ENCODE peak calls at places on chromosomes 16 and 17, in five cellular contexts. One of them, this sample, is unnamed.
A peak's percentile ranks its signal among the peaks of the same experiment; 100 is the strongest.

GRCh38 chr17:48612456-48612853 is 1.6 kb upstream of the HOXB7 start:
- DNase-seq in H1: no peak
- DNase-seq in HCT116: no peak
- DNase-seq in K562: no peak
- DNase-seq in HepG2: no peak
- DNase-seq in this sample: no peak

GRCh38 chr17:68624381-68624780 is 23.2 kb upstream of the FAM20A start:
- DNase-seq in H1: no peak
- DNase-seq in HCT116: no peak
- DNase-seq in K562: no peak
- DNase-seq in HepG2: no peak
- DNase-seq in this sample: no peak

GRCh38 chr16:1734816-1735215 is 28.8 kb downstream of the MAPK8IP3 start:
- DNase-seq in H1: no peak
- DNase-seq in HCT116: no peak
- DNase-seq in K562: no peak
- DNase-seq in HepG2: no peak
- DNase-seq in this sample: no peak

GRCh38 chr16:15613676-15614075 is 29.3 kb downstream of the MARF1 start:
- DNase-seq in H1: no peak
- DNase-seq in HCT116: peak; percentile 61
- DNase-seq in K562: no peak
- DNase-seq in HepG2: no peak
- DNase-seq in this sample: no peak

GRCh38 chr17:10843806-10844205 is 5.9 kb upstream of the PIRT start:
- DNase-seq in H1: peak; percentile 57
- DNase-seq in HCT116: no peak
- DNase-seq in K562: peak; percentile 2
- DNase-seq in HepG2: no peak
- DNase-seq in this sample: no peak

GRCh38 chr17:57892820-57893595 is 43.2 kb upstream of the MRPS23 start:
- DNase-seq in H1: peak; percentile 71
- DNase-seq in HCT116: peak; percentile 75
- DNase-seq in K562: peak; percentile 11
- DNase-seq in HepG2: peak; percentile 97
- DNase-seq in this sample: peak; percentile 100

GRCh38 chr17:1035546-1036170 is 38.7 kb downstream of the TIMM22 start:
- DNase-seq in H1: no peak
- DNase-seq in HCT116: no peak
- DNase-seq in K562: no peak
- DNase-seq in HepG2: no peak
- DNase-seq in this sample: no peak

GRCh38 chr17:8740486-8740885 is 4.2 kb downstream of the CCDC42 start:
- DNase-seq in H1: peak; percentile 61
- DNase-seq in HCT116: no peak
- DNase-seq in K562: no peak
- DNase-seq in HepG2: no peak
- DNase-seq in this sample: no peak

GRCh38 chr17:28902819-28903545 is at the start of gene DHRS13:
- DNase-seq in H1: peak; percentile 97
- DNase-seq in HCT116: peak; percentile 91
- DNase-seq in K562: peak; percentile 98
- DNase-seq in HepG2: peak; percentile 91
- DNase-seq in this sample: peak; percentile 98

GRCh38 chr17:73711184-73711583 is 66.9 kb upstream of the SDK2 start:
- DNase-seq in H1: no peak
- DNase-seq in HCT116: no peak
- DNase-seq in K562: no peak
- DNase-seq in HepG2: no peak
- DNase-seq in this sample: no peak

GRCh38 chr16:31108035-31108793 is at the start of gene BCKDK:
- DNase-seq in H1: peak; percentile 85
- DNase-seq in HCT116: peak; percentile 42
- DNase-seq in K562: peak; percentile 92
- DNase-seq in HepG2: peak; percentile 58
- DNase-seq in this sample: peak; percentile 86

GRCh38 chr17:29322363-29322762 is 28.4 kb upstream of the NUFIP2 start:
- DNase-seq in H1: no peak
- DNase-seq in HCT116: no peak
- DNase-seq in K562: no peak
- DNase-seq in HepG2: no peak
- DNase-seq in this sample: no peak

GRCh38 chr16:24440296-24440695 is 99.1 kb upstream of the RBBP6 start:
- DNase-seq in H1: no peak
- DNase-seq in HCT116: no peak
- DNase-seq in K562: no peak
- DNase-seq in HepG2: no peak
- DNase-seq in this sample: no peak

GRCh38 chr17:63438092-63439051 is 7.7 kb downstream of the CYB561 start:
- DNase-seq in H1: no peak
- DNase-seq in HCT116: no peak
- DNase-seq in K562: no peak
- DNase-seq in HepG2: no peak
- DNase-seq in this sample: no peak

GRCh38 chr16:68993885-68994284 is 111.6 kb upstream of the HAS3 start:
- DNase-seq in H1: no peak
- DNase-seq in HCT116: no peak
- DNase-seq in K562: no peak
- DNase-seq in HepG2: peak; percentile 82
- DNase-seq in this sample: no peak

GRCh38 chr16:4273858-4274291 is 1.1 kb upstream of the TFAP4 start:
- DNase-seq in H1: peak; percentile 82
- DNase-seq in HCT116: peak; percentile 51
- DNase-seq in K562: no peak
- DNase-seq in HepG2: peak; percentile 32
- DNase-seq in this sample: peak; percentile 67

GRCh38 chr17:29145289-29146058 is 34.7 kb downstream of the MYO18A start:
- DNase-seq in H1: no peak
- DNase-seq in HCT116: no peak
- DNase-seq in K562: peak; percentile 87
- DNase-seq in HepG2: peak; percentile 68
- DNase-seq in this sample: peak; percentile 65

GRCh38 chr17:57284984-57285646 is 28.8 kb downstream of the MSI2 start:
- DNase-seq in H1: no peak
- DNase-seq in HCT116: no peak
- DNase-seq in K562: peak; percentile 75
- DNase-seq in HepG2: peak; percentile 65
- DNase-seq in this sample: no peak

GRCh38 chr16:16136588-16136987 is 86.7 kb downstream of the ABCC6 start:
- DNase-seq in H1: no peak
- DNase-seq in HCT116: no peak
- DNase-seq in K562: no peak
- DNase-seq in HepG2: no peak
- DNase-seq in this sample: no peak

GRCh38 chr16:84243732-84244131 is 3.9 kb upstream of the KCNG4 start:
- DNase-seq in H1: no peak
- DNase-seq in HCT116: no peak
- DNase-seq in K562: peak; percentile 12
- DNase-seq in HepG2: no peak
- DNase-seq in this sample: no peak

GRCh38 chr16:87114832-87115231 is 202.4 kb downstream of the C16orf95 start:
- DNase-seq in H1: no peak
- DNase-seq in HCT116: no peak
- DNase-seq in K562: no peak
- DNase-seq in HepG2: no peak
- DNase-seq in this sample: no peak

GRCh38 chr16:1530883-1531637 is 2.4 kb upstream of the TMEM204 start:
- DNase-seq in H1: no peak
- DNase-seq in HCT116: no peak
- DNase-seq in K562: no peak
- DNase-seq in HepG2: no peak
- DNase-seq in this sample: no peak

GRCh38 chr17:77011173-77012011 is 129.4 kb upstream of the SEC14L1 start:
- DNase-seq in H1: peak; percentile 86
- DNase-seq in HCT116: peak; percentile 48
- DNase-seq in K562: peak; percentile 69
- DNase-seq in HepG2: peak; percentile 53
- DNase-seq in this sample: peak; percentile 70

GRCh38 chr17:40431231-40431602 is 12.0 kb upstream of the IGFBP4 start:
- DNase-seq in H1: no peak
- DNase-seq in HCT116: no peak
- DNase-seq in K562: no peak
- DNase-seq in HepG2: no peak
- DNase-seq in this sample: no peak

GRCh38 chr16:21156767-21157467 is 1.6 kb upstream of the LDAF1 start:
- DNase-seq in H1: peak; percentile 61
- DNase-seq in HCT116: peak; percentile 78
- DNase-seq in K562: peak; percentile 61
- DNase-seq in HepG2: peak; percentile 79
- DNase-seq in this sample: peak; percentile 73

GRCh38 chr17:77662796-77663195 is 295.7 kb upstream of the TNRC6C start:
- DNase-seq in H1: no peak
- DNase-seq in HCT116: no peak
- DNase-seq in K562: no peak
- DNase-seq in HepG2: no peak
- DNase-seq in this sample: no peak

GRCh38 chr17:81000631-81001357 is 9.2 kb downstream of the CHMP6 start:
- DNase-seq in H1: no peak
- DNase-seq in HCT116: no peak
- DNase-seq in K562: no peak
- DNase-seq in HepG2: peak; percentile 37
- DNase-seq in this sample: no peak

GRCh38 chr17:83175551-83176271 is 96.3 kb downstream of the METRNL start:
- DNase-seq in H1: peak; percentile 26
- DNase-seq in HCT116: no peak
- DNase-seq in K562: no peak
- DNase-seq in HepG2: no peak
- DNase-seq in this sample: no peak

GRCh38 chr16:459761-460160 is 34.3 kb downstream of the RAB11FIP3 start:
- DNase-seq in H1: no peak
- DNase-seq in HCT116: no peak
- DNase-seq in K562: no peak
- DNase-seq in HepG2: no peak
- DNase-seq in this sample: no peak

GRCh38 chr16:457732-458400 is 32.4 kb downstream of the RAB11FIP3 start:
- DNase-seq in H1: no peak
- DNase-seq in HCT116: no peak
- DNase-seq in K562: no peak
- DNase-seq in HepG2: no peak
- DNase-seq in this sample: no peak

GRCh38 chr16:454397-454940 is 29.0 kb downstream of the RAB11FIP3 start:
- DNase-seq in H1: no peak
- DNase-seq in HCT116: no peak
- DNase-seq in K562: no peak
- DNase-seq in HepG2: no peak
- DNase-seq in this sample: no peak

GRCh38 chr16:455453-455852 is 30.0 kb downstream of the RAB11FIP3 start:
- DNase-seq in H1: no peak
- DNase-seq in HCT116: no peak
- DNase-seq in K562: no peak
- DNase-seq in HepG2: no peak
- DNase-seq in this sample: no peak

GRCh38 chr16:456891-457483 is 31.5 kb downstream of the RAB11FIP3 start:
- DNase-seq in H1: no peak
- DNase-seq in HCT116: no peak
- DNase-seq in K562: peak; percentile 67
- DNase-seq in HepG2: no peak
- DNase-seq in this sample: peak; percentile 53
- TF ChIP-seq JUND in H1: no peak
- TF ChIP-seq JUND in HCT116: no peak
- TF ChIP-seq JUND in K562: no peak
- TF ChIP-seq JUND in HepG2: no peak
- TF ChIP-seq JUND in this sample: no peak

GRCh38 chr16:22672830-22673210 is 141.1 kb upstream of the HS3ST2 start:
- DNase-seq in H1: peak; percentile 29
- DNase-seq in HCT116: no peak
- DNase-seq in K562: no peak
- DNase-seq in HepG2: no peak
- DNase-seq in this sample: no peak

GRCh38 chr16:22668318-22668717 is 145.6 kb upstream of the HS3ST2 start:
- DNase-seq in H1: no peak
- DNase-seq in HCT116: no peak
- DNase-seq in K562: no peak
- DNase-seq in HepG2: no peak
- DNase-seq in this sample: no peak

GRCh38 chr16:22671301-22672076 is 142.5 kb upstream of the HS3ST2 start:
- DNase-seq in H1: peak; percentile 48
- DNase-seq in HCT116: no peak
- DNase-seq in K562: no peak
- DNase-seq in HepG2: no peak
- DNase-seq in this sample: no peak

GRCh38 chr16:22670551-22670970 is 143.4 kb upstream of the HS3ST2 start:
- DNase-seq in H1: peak; percentile 86
- DNase-seq in HCT116: peak; percentile 65
- DNase-seq in K562: peak; percentile 76
- DNase-seq in HepG2: peak; percentile 50
- DNase-seq in this sample: peak; percentile 42

GRCh38 chr16:22670044-22670536 is 143.9 kb upstream of the HS3ST2 start:
- DNase-seq in H1: no peak
- DNase-seq in HCT116: no peak
- DNase-seq in K562: no peak
- DNase-seq in HepG2: no peak
- DNase-seq in this sample: no peak
- TF ChIP-seq JUND in H1: no peak
- TF ChIP-seq JUND in HCT116: no peak
- TF ChIP-seq JUND in K562: no peak
- TF ChIP-seq JUND in HepG2: no peak
- TF ChIP-seq JUND in this sample: no peak

GRCh38 chr17:82051776-82052637 is at the start of the genes GPS1 and RFNG:
- DNase-seq in H1: peak; percentile 86
- DNase-seq in HCT116: no peak
- DNase-seq in K562: peak; percentile 88
- DNase-seq in HepG2: peak; percentile 60
- DNase-seq in this sample: peak; percentile 83
- TF ChIP-seq JUND in H1: no peak
- TF ChIP-seq JUND in HCT116: no peak
- TF ChIP-seq JUND in K562: no peak
- TF ChIP-seq JUND in HepG2: no peak
- TF ChIP-seq JUND in this sample: no peak

DNA sequence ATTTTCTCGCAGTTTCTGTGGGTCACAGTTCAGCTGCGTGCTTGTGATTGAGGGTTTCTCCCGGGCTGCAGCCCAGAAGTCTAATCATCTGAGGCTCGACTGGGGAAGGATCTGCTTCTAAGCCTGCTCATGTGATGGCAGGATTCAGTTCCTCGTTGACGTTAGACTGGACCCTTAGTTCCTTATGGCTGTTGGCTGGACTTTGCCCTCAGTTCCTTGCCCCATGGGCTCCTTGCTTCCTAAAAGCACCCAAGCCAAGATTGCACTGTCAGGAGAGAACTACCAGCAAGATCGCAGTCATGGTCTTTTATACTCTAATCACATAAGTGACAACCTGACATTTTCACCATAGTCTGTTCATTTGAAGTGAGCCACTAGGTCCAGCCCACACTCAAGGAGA is 250.0 kb downstream of the PRKCA start:
- DNase-seq in H1: no peak
- DNase-seq in HCT116: no peak
- DNase-seq in K562: no peak
- DNase-seq in HepG2: no peak
- DNase-seq in this sample: no peak
- TF ChIP-seq JUND in H1: no peak
- TF ChIP-seq JUND in HCT116: no peak
- TF ChIP-seq JUND in K562: no peak
- TF ChIP-seq JUND in HepG2: no peak
- TF ChIP-seq JUND in this sample: no peak

GRCh38 chr17:17872468-17873345 is 35.9 kb upstream of the SREBF1 start:
- DNase-seq in H1: no peak
- DNase-seq in HCT116: no peak
- DNase-seq in K562: no peak
- DNase-seq in HepG2: no peak
- DNase-seq in this sample: no peak
- TF ChIP-seq JUND in H1: no peak
- TF ChIP-seq JUND in HCT116: no peak
- TF ChIP-seq JUND in K562: no peak
- TF ChIP-seq JUND in HepG2: no peak
- TF ChIP-seq JUND in this sample: no peak